ENCODE peak calls at places on chromosome 15, in four cellular contexts. F, X, I and K are unnamed samples. For H3K79me2, the result is how much of the 10 kb centered on the place peaks cover.

GRCh38 chr15:31308185-31308639 is 18.4 kb upstream of the KLF13 start:
- DNase-seq in I (no peak), X (peak), F (no peak), K (no peak)

GRCh38 chr15:68400066-68400456 is 31.9 kb downstream of the ITGA11 start:
- DNase-seq in X (no peak), F (no peak), I (no peak), K (peak)

GRCh38 chr15:83365370-83365938 is 81.0 kb upstream of the BNC1 start:
- DNase-seq in X (peak), F (peak), I (peak), K (peak)

GRCh38 chr15:27473846-27474245 is 502.9 kb downstream of the GABRG3 start:
- DNase-seq in I (no peak), X (no peak), F (no peak), K (no peak)

GRCh38 chr15:74253276-74253921 is 17.3 kb downstream of the CCDC33 start:
- DNase-seq in X (no peak), F (no peak), I (no peak), K (peak)

GRCh38 chr15:30042556-30042955 is 40.2 kb upstream of the GOLGA8J start:
- DNase-seq in X (no peak), F (no peak), I (no peak), K (no peak)

GRCh38 chr15:66952756-66953522 is 112.5 kb upstream of the SMAD3 start:
- DNase-seq in X (no peak), F (no peak), I (no peak), K (no peak)

GRCh38 chr15:46091860-46092450 is 457.1 kb downstream of the SQOR start:
- DNase-seq in F (no peak), I (peak), X (peak), K (peak)

GRCh38 chr15:43873651-43874050 is 46.8 kb downstream of the WDR76 start:
- DNase-seq in X (no peak), F (no peak), I (no peak), K (no peak)

GRCh38 chr15:35499723-35500122 is 46.2 kb downstream of the DPH6 start:
- DNase-seq in I (no peak), X (no peak), F (no peak), K (no peak)

GRCh38 chr15:65376767-65377104 is 1.1 kb downstream of the IGDCC3 start:
- DNase-seq in X (no peak), I (peak), F (no peak), K (peak)

GRCh38 chr15:91909574-91909973 is 56.1 kb downstream of the SLCO3A1 start:
- DNase-seq in I (peak), X (no peak), F (no peak), K (no peak)

GRCh38 chr15:70240082-70240481 is 142.4 kb upstream of the TLE3 start:
- DNase-seq in X (no peak), F (no peak), I (no peak), K (no peak)

GRCh38 chr15:70149667-70150404 is 52.1 kb upstream of the TLE3 start:
- DNase-seq in X (no peak), I (no peak), F (no peak), K (peak)

GRCh38 chr15:70166506-70167087 is 68.9 kb upstream of the TLE3 start:
- DNase-seq in F (no peak), I (no peak), X (no peak), K (no peak)

GRCh38 chr15:35753486-35753885 is 207.5 kb upstream of the DPH6 start:
- DNase-seq in F (no peak), I (no peak), X (no peak), K (no peak)

GRCh38 chr15:73677146-73677607 is 7.0 kb upstream of the CD276 start:
- DNase-seq in X (peak), F (peak), I (peak), K (peak)

GRCh38 chr15:74314897-74315438 is 52.5 kb downstream of the CYP11A1 start:
- DNase-seq in X (no peak), I (no peak), F (peak), K (no peak)

GRCh38 chr15:73941449-73941848 is 15.2 kb downstream of the LOXL1 start:
- DNase-seq in X (no peak), F (no peak), I (no peak), K (peak)

GRCh38 chr15:40958146-40958545 is 4.9 kb downstream of the CHAC1 start:
- DNase-seq in X (no peak), I (no peak), F (no peak), K (no peak)

GRCh38 chr15:29032776-29033175 is 147.0 kb downstream of the APBA2 start:
- DNase-seq in X (no peak), F (no peak), I (no peak), K (no peak)

GRCh38 chr15:67946701-67947100 is 106.9 kb upstream of the RNU6-1 start:
- DNase-seq in F (no peak), I (no peak), X (no peak), K (no peak)

GRCh38 chr15:92747047-92747446 is 91.5 kb upstream of the FAM174B start:
- DNase-seq in I (peak), F (no peak), X (no peak), K (peak)

GRCh38 chr15:71538922-71539321 is 271.4 kb upstream of the NR2E3 start:
- DNase-seq in F (no peak), I (no peak), X (no peak), K (no peak)

GRCh38 chr15:68995754-68996141 is 18.7 kb upstream of the NOX5 start:
- DNase-seq in F (no peak), I (no peak), X (no peak), K (no peak)

GRCh38 chr15:27889258-27889657 is 209.9 kb downstream of the OCA2 start:
- DNase-seq in I (no peak), X (no peak), F (no peak), K (no peak)

GRCh38 chr15:44782516-44782915 is 46.2 kb downstream of the TRIM69 start:
- DNase-seq in X (no peak), F (peak), I (no peak), K (no peak)

GRCh38 chr15:85623648-85624047 is 171.1 kb downstream of the KLHL25 start:
- DNase-seq in F (no peak), I (no peak), X (no peak), K (no peak)

GRCh38 chr15:41550066-41550805 is 6.2 kb upstream of the RPAP1 start:
- DNase-seq in I (no peak), X (no peak), F (no peak), K (no peak)

GRCh38 chr15:42194502-42194901 is 13.6 kb downstream of the VPS39 start:
- DNase-seq in F (peak), X (no peak), I (no peak), K (peak)

GRCh38 chr15:85482896-85483295 is 102.5 kb downstream of the AKAP13 start:
- DNase-seq in F (no peak), X (no peak), I (no peak), K (no peak)

GRCh38 chr15:80055933-80056332 is 3.5 kb upstream of the ZFAND6 start:
- DNase-seq in X (no peak), I (no peak), F (no peak), K (no peak)

GRCh38 chr15:25712192-25712960 is 150.8 kb downstream of the ATP10A start:
- DNase-seq in I (no peak), X (no peak), F (no peak), K (no peak)

GRCh38 chr15:27826902-27827321 is 272.2 kb downstream of the OCA2 start:
- DNase-seq in X (no peak), I (no peak), F (no peak), K (no peak)

GRCh38 chr15:59283717-59284336 is 77.2 kb downstream of the LDHAL6B start:
- DNase-seq in I (no peak), X (no peak), F (peak), K (peak)

GRCh38 chr15:68829068-68829467 is 8.4 kb upstream of the ANP32A start:
- DNase-seq in X (no peak), I (no peak), F (no peak), K (peak)

GRCh38 chr15:62649793-62650420 is 392.6 kb upstream of the TPM1 start:
- DNase-seq in X (no peak), F (no peak), I (no peak), K (no peak)

GRCh38 chr15:32828507-32829186 is 110.8 kb downstream of the GREM1 start:
- DNase-seq in X (no peak), I (no peak), F (no peak), K (no peak)
- H4K8ac ChIP-seq in X (no peak), I (no peak), F (no peak), K (no peak)

DNA sequence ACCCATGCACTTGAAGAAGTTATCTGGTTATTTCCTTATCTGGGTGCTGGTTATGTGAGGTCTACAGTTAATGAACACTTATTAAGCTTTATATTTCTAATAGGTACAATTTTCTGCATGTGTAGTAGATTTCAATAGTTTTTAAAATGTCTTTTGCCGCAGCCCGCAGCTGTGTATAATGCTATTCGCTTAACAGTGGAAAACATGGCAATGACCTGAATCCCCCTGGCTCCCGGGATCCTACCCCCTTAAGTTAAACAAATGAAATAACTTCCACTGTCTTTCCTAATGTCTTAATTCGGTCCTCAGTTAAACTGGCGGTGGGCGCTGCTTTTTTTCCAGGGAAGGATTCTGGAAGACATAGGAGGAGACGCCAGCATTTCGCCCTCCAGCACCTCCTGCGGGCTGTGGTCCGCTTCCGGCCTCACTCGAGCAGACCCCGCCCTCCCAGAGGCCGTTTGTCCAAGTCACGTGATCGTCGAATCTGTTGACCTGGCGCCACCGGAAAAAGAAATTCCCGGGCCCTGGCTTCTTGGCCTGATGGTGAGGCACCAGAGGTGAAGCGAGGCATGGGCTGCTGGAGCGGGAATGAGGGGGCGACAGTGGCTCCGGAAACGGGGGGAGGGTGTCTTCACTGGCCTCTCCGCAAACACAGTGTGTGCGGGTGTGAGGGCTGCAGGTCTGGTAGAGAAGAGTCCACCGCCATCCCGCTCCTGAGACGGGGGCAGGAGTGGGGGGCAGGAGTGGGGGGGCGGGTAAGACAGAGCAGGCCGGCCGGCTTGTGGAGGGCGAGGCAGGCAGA is 45.6 kb upstream of the CSPG4 start:
- DNase-seq in F (peak), I (peak), X (peak), K (peak)
- H3K9ac ChIP-seq in F (peak), I (peak), X (peak), K (peak)

GRCh38 chr15:98801234-98801561 is 152.9 kb downstream of the IGF1R start:
- DNase-seq in I (peak), X (no peak), F (no peak), K (peak)
- H3K79me2 ChIP-seq in I (under half), X (under half), F (under half), K (half or more)

GRCh38 chr15:52159645-52160044 is 31.5 kb downstream of the GNB5 start:
- DNase-seq in X (no peak), I (no peak), F (no peak), K (no peak)

GRCh38 chr15:52163321-52164190 is 27.6 kb downstream of the GNB5 start:
- DNase-seq in X (peak), I (peak), F (no peak), K (peak)

GRCh38 chr15:52162260-52162659 is 28.9 kb downstream of the GNB5 start:
- DNase-seq in I (no peak), X (no peak), F (no peak), K (no peak)

GRCh38 chr15:52162876-52163275 is 28.3 kb downstream of the GNB5 start:
- DNase-seq in I (no peak), X (no peak), F (no peak), K (no peak)

GRCh38 chr15:52161406-52161966 is 29.7 kb downstream of the GNB5 start:
- DNase-seq in I (no peak), X (no peak), F (no peak), K (no peak)
- H4K8ac ChIP-seq in I (no peak), X (no peak), F (no peak), K (no peak)

DNA sequence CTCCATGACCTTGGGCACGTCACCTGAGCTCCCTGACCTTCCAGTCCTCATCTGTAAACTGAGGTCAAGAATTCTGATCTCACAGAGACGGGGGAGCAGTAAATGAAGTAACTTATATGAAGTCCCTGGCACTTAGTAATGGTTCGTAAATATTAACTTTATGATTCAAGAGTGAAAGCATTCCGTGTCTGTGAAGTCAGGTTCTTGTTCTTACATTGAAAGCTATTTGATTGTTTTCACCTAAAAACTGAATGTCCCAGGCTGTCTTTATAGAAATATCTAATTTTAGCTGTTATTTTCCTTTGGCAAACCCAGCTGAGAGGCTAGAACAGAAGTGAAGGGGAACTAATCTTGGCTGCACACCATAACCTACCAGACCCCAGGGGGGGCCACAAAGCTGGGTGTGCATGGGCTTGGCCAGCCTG is 84.5 kb downstream of the CHSY1 start:
- DNase-seq in X (no peak), F (no peak), I (no peak), K (no peak)
- H3K9ac ChIP-seq in X (no peak), F (no peak), I (no peak), K (no peak)

GRCh38 chr15:36908991-36909390 is 191.4 kb downstream of the MEIS2 start:
- DNase-seq in F (no peak), X (no peak), I (no peak), K (no peak)
- H3K79me2 ChIP-seq in F (under half), X (under half), I (under half), K (under half)

DNA sequence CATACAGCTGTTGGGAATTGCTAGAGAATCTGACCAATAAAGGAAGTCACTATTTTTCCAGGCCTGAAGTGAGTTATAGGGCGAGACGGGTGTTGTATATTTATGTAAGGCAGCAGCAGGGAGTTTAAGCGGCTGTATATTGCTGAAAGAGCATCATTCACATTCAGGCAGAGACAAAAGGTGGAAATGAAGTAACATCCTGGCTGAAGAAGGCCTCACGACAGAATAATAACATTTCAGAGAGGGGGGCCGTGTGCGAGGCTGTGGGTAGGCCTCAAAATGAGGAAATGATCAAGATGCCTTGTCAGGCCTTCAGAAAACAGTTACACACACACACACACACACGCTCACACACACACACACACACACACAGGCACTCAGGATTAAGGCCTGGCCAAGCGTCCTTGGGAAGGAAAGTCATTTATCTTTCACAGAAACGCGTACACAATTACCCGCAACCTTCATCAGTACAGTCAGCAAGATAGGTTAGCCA is 964.8 kb upstream of the NR2F2 start:
- DNase-seq in I (no peak), X (no peak), F (no peak), K (peak)
- H4K8ac ChIP-seq in I (no peak), X (no peak), F (no peak), K (no peak)

GRCh38 chr15:57785959-57786358 is 79.4 kb downstream of the POLR2M start:
- DNase-seq in I (no peak), F (no peak), X (no peak), K (no peak)

GRCh38 chr15:57785039-57785438 is 78.5 kb downstream of the POLR2M start:
- DNase-seq in F (no peak), X (no peak), I (no peak), K (no peak)

GRCh38 chr15:57782731-57783130 is 76.2 kb downstream of the POLR2M start:
- DNase-seq in X (no peak), F (no peak), I (no peak), K (no peak)

GRCh38 chr15:57780461-57780860 is 73.9 kb downstream of the POLR2M start:
- DNase-seq in F (no peak), X (no peak), I (no peak), K (no peak)

DNA sequence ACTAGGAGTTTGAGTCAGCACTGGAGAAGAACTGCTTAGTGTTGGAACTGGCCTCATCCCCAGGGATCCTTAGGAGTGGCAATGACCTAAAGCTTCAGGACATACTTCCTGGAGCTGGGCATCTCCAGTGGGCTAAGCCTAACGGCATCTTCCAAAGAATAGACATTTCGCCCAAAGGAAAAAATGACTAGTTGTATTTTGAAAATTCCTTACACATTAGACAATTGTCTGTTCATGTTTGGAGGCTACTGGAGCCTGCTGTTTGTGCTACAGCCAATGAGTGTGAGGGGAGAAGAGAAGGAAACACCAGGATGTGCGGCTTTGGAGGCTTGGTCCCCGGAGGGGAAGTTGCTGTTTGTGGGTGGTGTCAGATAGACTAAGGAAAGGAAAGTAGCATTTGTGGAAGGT is 77.6 kb downstream of the POLR2M start:
- DNase-seq in I (no peak), F (peak), X (no peak), K (no peak)
- H3K9ac ChIP-seq in I (no peak), F (peak), X (no peak), K (no peak)

GRCh38 chr15:39855400-39855799 is 64.7 kb downstream of the GPR176 start:
- DNase-seq in F (no peak), X (no peak), I (no peak), K (no peak)

GRCh38 chr15:39852237-39852636 is 67.8 kb downstream of the GPR176 start:
- DNase-seq in X (no peak), I (no peak), F (no peak), K (no peak)

GRCh38 chr15:39850436-39850835 is 67.8 kb upstream of the FSIP1 start:
- DNase-seq in I (no peak), X (no peak), F (no peak), K (no peak)

GRCh38 chr15:39854161-39854560 is 65.9 kb downstream of the GPR176 start:
- DNase-seq in F (no peak), X (no peak), I (no peak), K (no peak)

GRCh38 chr15:39851505-39852082 is 68.5 kb downstream of the GPR176 start:
- DNase-seq in F (no peak), X (no peak), I (no peak), K (peak)
- H3K79me2 ChIP-seq in F (under half), X (under half), I (under half), K (under half)